ENCODE peak calls at places on chromosome 15, in eight cellular contexts. O is non-pigmented ciliary epithelial cell, K is HEK293T, V is endothelial cell, R is MCF 10A, X is NCI-H460, W is tibial nerve, J is skeletal muscle cell. H is an unnamed sample.

GRCh38 chr15:54212635-54213034 is 234.4 kb downstream of the UNC13C start:
- DNase-seq in J (no peak), W (no peak), R (no peak), O (no peak), V (no peak), X (no peak), K (no peak), H (no peak)

GRCh38 chr15:99507016-99507731 is 58.6 kb upstream of the MEF2A start:
- DNase-seq in O (no peak), V (no peak), X (no peak), J (peak), K (peak), W (no peak), R (no peak), H (no peak)

GRCh38 chr15:33194237-33194636 is 277 bp downstream of the FMN1 start:
- DNase-seq in J (no peak), O (no peak), X (no peak), V (no peak), R (no peak), W (no peak), K (no peak), H (no peak)

GRCh38 chr15:27897481-27897880 is 201.6 kb downstream of the OCA2 start:
- DNase-seq in X (no peak), V (no peak), O (no peak), W (no peak), J (no peak), K (no peak), R (no peak), H (no peak)

GRCh38 chr15:91919014-91919534 is 65.6 kb downstream of the SLCO3A1 start:
- DNase-seq in X (no peak), J (no peak), K (no peak), O (no peak), V (no peak), W (no peak), R (no peak), H (no peak)

GRCh38 chr15:71705151-71705550 is 105.2 kb upstream of the NR2E3 start:
- DNase-seq in X (no peak), J (no peak), K (no peak), V (no peak), R (no peak), W (no peak), O (no peak), H (no peak)

GRCh38 chr15:83547168-83547567 is 100.0 kb downstream of the SH3GL3 start:
- DNase-seq in W (no peak), J (no peak), K (no peak), V (no peak), O (no peak), R (no peak), X (no peak), H (no peak)

GRCh38 chr15:22831473-22831872 is 7.0 kb upstream of the NIPA2 start:
- DNase-seq in R (peak), K (no peak), J (peak), O (no peak), X (no peak), V (no peak), W (no peak), H (no peak)

GRCh38 chr15:47184003-47184404 is 533.3 kb upstream of the SEMA6D start:
- DNase-seq in O (no peak), W (no peak), V (peak), R (no peak), J (no peak), K (peak), X (no peak), H (no peak)

GRCh38 chr15:71397377-71397776 is 282.1 kb downstream of the THSD4 start:
- DNase-seq in O (no peak), V (no peak), W (no peak), X (no peak), J (no peak), R (peak), K (no peak), H (no peak)

GRCh38 chr15:70605606-70606410 is 157.6 kb downstream of the UACA start:
- DNase-seq in W (peak), R (peak), X (no peak), V (no peak), K (no peak), J (peak), O (no peak), H (no peak)

GRCh38 chr15:85973584-85974347 is 105.9 kb upstream of the AGBL1 start:
- DNase-seq in R (no peak), X (no peak), K (no peak), O (no peak), W (no peak), J (peak), V (peak), H (no peak)

GRCh38 chr15:84929795-84930371 is 45.4 kb downstream of the SLC28A1 start:
- DNase-seq in O (peak), J (no peak), X (no peak), K (no peak), W (no peak), R (peak), V (no peak), H (peak)

GRCh38 chr15:40360015-40360414 is 2.0 kb downstream of the DISP2 start:
- DNase-seq in O (no peak), R (no peak), K (no peak), X (no peak), W (no peak), V (no peak), J (no peak), H (no peak)

GRCh38 chr15:69468241-69469121 is 15.9 kb downstream of the RPLP1 start:
- DNase-seq in V (no peak), X (no peak), J (peak), R (peak), O (peak), K (no peak), W (no peak), H (no peak)

GRCh38 chr15:77059761-77060345 is 11.1 kb downstream of the TSPAN3 start:
- DNase-seq in O (no peak), X (no peak), J (no peak), V (no peak), R (no peak), W (no peak), K (no peak), H (no peak)

GRCh38 chr15:42371125-42371524 is 11.8 kb downstream of the CAPN3 start:
- DNase-seq in K (no peak), O (no peak), X (no peak), W (no peak), J (no peak), V (no peak), R (peak), H (no peak)

GRCh38 chr15:31472636-31473383 is 146.2 kb downstream of the KLF13 start:
- DNase-seq in W (no peak), J (no peak), R (no peak), O (no peak), K (no peak), X (no peak), V (no peak), H (no peak)

H was measured in HuH-7.